ENCODE peak calls at places on chromosomes 2 and 18, in six cellular contexts. P is Calu3, V is body of pancreas, G is fibroblast of the aortic adventitia, E is NT2/D1, M is iPS-NIHi11. R is an unnamed sample.

GRCh38 chr2:127093648-127094210 is 13.2 kb downstream of the BIN1 start:
- DNase-seq in P (no peak), V (no peak), G (no peak), E (no peak), M (no peak), R (no peak)

GRCh38 chr2:149125031-149125725 is 86.7 kb downstream of the LYPD6B start:
- DNase-seq in P (peak), V (peak), G (no peak), E (no peak), M (no peak), R (no peak)

GRCh38 chr2:121634354-121635307 is 14.6 kb downstream of the CLASP1 start:
- DNase-seq in P (peak), V (no peak), G (peak), E (no peak), M (no peak), R (no peak)

GRCh38 chr2:47360937-47361336 is 42.0 kb upstream of the MSH2 start:
- DNase-seq in P (peak), V (no peak), G (peak), E (no peak), M (no peak), R (no peak)

GRCh38 chr18:32478818-32479217 is 8.1 kb upstream of the GAREM1 start:
- DNase-seq in P (no peak), V (no peak), G (no peak), E (no peak), M (peak), R (no peak)

GRCh38 chr2:30240162-30240696 is 8.9 kb downstream of the LBH start:
- DNase-seq in P (no peak), V (no peak), G (no peak), E (no peak), M (no peak), R (no peak)

GRCh38 chr2:19673213-19673791 is 228.5 kb downstream of the TTC32 start:
- DNase-seq in P (no peak), V (peak), G (peak), E (no peak), M (no peak), R (no peak)

GRCh38 chr2:233460726-233461431 is 105.7 kb downstream of the USP40 start:
- DNase-seq in P (peak), V (no peak), G (no peak), E (no peak), M (no peak), R (no peak)

GRCh38 chr2:26606847-26607190 is 34.3 kb downstream of the CIB4 start:
- DNase-seq in P (peak), V (peak), G (no peak), E (no peak), M (peak), R (no peak)

GRCh38 chr2:20674974-20675679 is 8.2 kb downstream of the GDF7 start:
- DNase-seq in P (no peak), V (no peak), G (peak), E (no peak), M (no peak), R (peak)

GRCh38 chr18:55500316-55501086 is 87.5 kb downstream of the TCF4 start:
- DNase-seq in P (no peak), V (no peak), G (peak), E (no peak), M (no peak), R (peak)

GRCh38 chr2:56314809-56315208 is 131.0 kb downstream of the CCDC85A start:
- DNase-seq in P (no peak), V (no peak), G (no peak), E (no peak), M (no peak), R (no peak)

GRCh38 chr18:76064998-76065397 is 430.0 kb downstream of the ZNF516 start:
- DNase-seq in P (no peak), V (no peak), G (no peak), E (peak), M (peak), R (no peak)

GRCh38 chr2:238272156-238272555 is 16.3 kb downstream of the PER2 start:
- DNase-seq in P (no peak), V (no peak), G (no peak), E (no peak), M (no peak), R (no peak)

GRCh38 chr2:25204190-25204838 is 35.9 kb upstream of the POMC start:
- DNase-seq in P (no peak), V (no peak), G (no peak), E (no peak), M (peak), R (no peak)

GRCh38 chr2:237935740-237936452 is 30.9 kb upstream of the UBE2F start:
- DNase-seq in P (no peak), V (no peak), G (peak), E (no peak), M (no peak), R (no peak)

GRCh38 chr2:216362730-216363129 is 9.6 kb downstream of the MARCHF4 start:
- DNase-seq in P (no peak), V (peak), G (peak), E (no peak), M (no peak), R (peak)

GRCh38 chr2:25055521-25055920 is 13.6 kb downstream of the EFR3B start:
- DNase-seq in P (no peak), V (no peak), G (no peak), E (no peak), M (no peak), R (no peak)

GRCh38 chr2:10325278-10326145 is 22.8 kb downstream of the HPCAL1 start:
- DNase-seq in P (no peak), V (no peak), G (no peak), E (no peak), M (no peak), R (no peak)

GRCh38 chr2:59885536-59885935 is 667.9 kb downstream of the BCL11A start:
- DNase-seq in P (no peak), V (peak), G (no peak), E (peak), M (peak), R (no peak)

GRCh38 chr2:215825709-215826108 is 187.6 kb downstream of the MREG start:
- DNase-seq in P (no peak), V (no peak), G (peak), E (no peak), M (no peak), R (no peak)

GRCh38 chr2:17273066-17273465 is 245.2 kb downstream of the RAD51AP2 start:
- DNase-seq in P (peak), V (no peak), G (no peak), E (no peak), M (no peak), R (no peak)

GRCh38 chr2:213065583-213066444 is 85.6 kb downstream of the IKZF2 start:
- DNase-seq in P (peak), V (peak), G (peak), E (no peak), M (peak), R (no peak)

GRCh38 chr2:64683771-64684510 is 30.2 kb upstream of the SERTAD2 start:
- DNase-seq in P (no peak), V (no peak), G (no peak), E (no peak), M (no peak), R (no peak)

GRCh38 chr18:4658804-4659203 is 203.7 kb upstream of the DLGAP1 start:
- DNase-seq in P (no peak), V (no peak), G (no peak), E (no peak), M (no peak), R (no peak)

GRCh38 chr18:12102136-12102842 is 8.6 kb downstream of the ANKRD62 start:
- DNase-seq in P (no peak), V (peak), G (no peak), E (no peak), M (no peak), R (no peak)

GRCh38 chr2:99608092-99608491 is 118.3 kb upstream of the REV1 start:
- DNase-seq in P (no peak), V (no peak), G (no peak), E (no peak), M (no peak), R (no peak)

GRCh38 chr2:40103590-40103989 is 324.5 kb upstream of the THUMPD2 start:
- DNase-seq in P (no peak), V (no peak), G (peak), E (no peak), M (no peak), R (no peak)

GRCh38 chr2:13260401-13260800 is 543.7 kb downstream of the TRIB2 start:
- DNase-seq in P (peak), V (no peak), G (no peak), E (peak), M (peak), R (no peak)

GRCh38 chr2:72841462-72842125 is 15.8 kb upstream of the EXOC6B start:
- DNase-seq in P (no peak), V (no peak), G (no peak), E (no peak), M (no peak), R (no peak)

GRCh38 chr2:191105082-191105481 is 45.7 kb downstream of the STAT4 start:
- DNase-seq in P (no peak), V (no peak), G (peak), E (no peak), M (no peak), R (no peak)

GRCh38 chr2:2845796-2846315 is 514.8 kb upstream of the MYT1L start:
- DNase-seq in P (no peak), V (no peak), G (no peak), E (no peak), M (no peak), R (no peak)

GRCh38 chr2:27721335-27721734 is 50.2 kb upstream of the MRPL33 start:
- DNase-seq in P (peak), V (no peak), G (no peak), E (no peak), M (no peak), R (no peak)

GRCh38 chr2:75390184-75390583 is 170.6 kb downstream of the EVA1A start:
- DNase-seq in P (no peak), V (no peak), G (no peak), E (no peak), M (no peak), R (no peak)

GRCh38 chr2:231687133-231687852 is 21.0 kb upstream of the PTMA start:
- DNase-seq in P (peak), V (peak), G (peak), E (no peak), M (peak), R (no peak)

GRCh38 chr2:88903744-88904353 is 212.4 kb downstream of the RPIA start:
- DNase-seq in P (peak), V (no peak), G (peak), E (peak), M (peak), R (peak)

GRCh38 chr2:78427170-78427569 is 598.3 kb upstream of the REG3G start:
- DNase-seq in P (no peak), V (no peak), G (no peak), E (no peak), M (no peak), R (no peak)

GRCh38 chr2:75155115-75155514 is 44.2 kb downstream of the TACR1 start:
- DNase-seq in P (no peak), V (no peak), G (no peak), E (no peak), M (no peak), R (no peak)